ENCODE peak calls at places on chromosomes 2 and 18, in six cellular contexts. I is heart right ventricle; W is effector memory CD8-positive, alpha-beta T cell; B is astrocyte of the spinal cord; X is lower lobe of right lung; F is CD8-positive, alpha-beta T cell. Y is an unnamed sample.

GRCh38 chr2:241150660-241151530 is 628 bp downstream of the PPP1R7 start:
- DNase-seq in W (no peak), I (peak), B (no peak), X (no peak), F (no peak), Y (no peak)

GRCh38 chr2:96893289-96894150 is 23.6 kb upstream of the SEMA4C start:
- DNase-seq in W (no peak), X (no peak), B (no peak), F (no peak), I (no peak), Y (no peak)

GRCh38 chr18:28725876-28726275 is 548.9 kb upstream of the CDH2 start:
- DNase-seq in I (no peak), X (no peak), F (no peak), W (no peak), B (peak), Y (no peak)

GRCh38 chr18:52920665-52921064 is 580.7 kb downstream of the DCC start:
- DNase-seq in B (no peak), I (no peak), F (no peak), W (no peak), X (no peak), Y (no peak)

GRCh38 chr2:88880441-88880953 is 189.0 kb downstream of the RPIA start:
- DNase-seq in W (peak), F (no peak), B (peak), X (no peak), I (peak), Y (peak)

GRCh38 chr2:58973831-58974281 is 732.7 kb upstream of the FANCL start:
- DNase-seq in I (no peak), X (no peak), B (no peak), F (no peak), W (no peak), Y (peak)

GRCh38 chr2:170247882-170248393 is 70.0 kb downstream of the MYO3B start:
- DNase-seq in B (no peak), F (no peak), X (no peak), I (no peak), W (no peak), Y (no peak)

GRCh38 chr18:46418657-46419260 is 238.3 kb downstream of the LOXHD1 start:
- DNase-seq in X (no peak), F (no peak), I (peak), W (no peak), B (no peak), Y (no peak)

GRCh38 chr2:149040451-149040850 is 2.0 kb downstream of the LYPD6B start:
- DNase-seq in F (no peak), W (peak), I (no peak), B (no peak), X (no peak), Y (no peak)

GRCh38 chr2:237581751-237582746 is 8.5 kb downstream of the RAB17 start:
- DNase-seq in W (peak), I (peak), F (no peak), X (peak), B (peak), Y (peak)

GRCh38 chr18:39685303-39685902 is 2119.8 kb upstream of the CELF4 start:
- DNase-seq in B (no peak), F (no peak), W (no peak), X (no peak), I (no peak), Y (no peak)

GRCh38 chr18:75223687-75224347 is 13.2 kb downstream of the TSHZ1 start:
- DNase-seq in X (no peak), W (no peak), F (no peak), I (no peak), B (peak), Y (no peak)

GRCh38 chr2:157838442-157839161 is 37.5 kb downstream of the ACVR1 start:
- DNase-seq in I (peak), X (no peak), B (peak), F (no peak), W (no peak), Y (peak)

GRCh38 chr18:55384551-55385275 is 203.3 kb downstream of the TCF4 start:
- DNase-seq in F (no peak), W (no peak), B (peak), I (no peak), X (no peak), Y (no peak)

GRCh38 chr18:28455971-28456370 is 279.0 kb upstream of the CDH2 start:
- DNase-seq in X (no peak), F (no peak), W (no peak), I (no peak), B (no peak), Y (no peak)

GRCh38 chr2:54675738-54676137 is 47.7 kb upstream of the EML6 start:
- DNase-seq in I (peak), W (no peak), B (no peak), X (no peak), F (no peak), Y (no peak)

GRCh38 chr2:155266579-155266978 is 568.1 kb downstream of the KCNJ3 start:
- DNase-seq in I (no peak), W (no peak), B (no peak), F (no peak), X (no peak), Y (no peak)

GRCh38 chr2:169772651-169773050 is 26.0 kb upstream of the SSB start:
- DNase-seq in B (no peak), W (no peak), X (no peak), F (no peak), I (no peak), Y (no peak)

GRCh38 chr2:237500681-237501424 is 13.8 kb downstream of the MLPH start:
- DNase-seq in I (no peak), F (no peak), X (no peak), B (peak), W (no peak), Y (no peak)

GRCh38 chr18:22063077-22063476 is 106.3 kb upstream of the GATA6 start:
- DNase-seq in B (no peak), W (no peak), X (no peak), I (no peak), F (no peak), Y (no peak)

GRCh38 chr2:10477443-10478297 is 29.5 kb upstream of the ODC1 start:
- DNase-seq in X (no peak), B (no peak), I (no peak), W (no peak), F (no peak), Y (peak)

GRCh38 chr2:32792416-32792815 is 154.3 kb upstream of the LTBP1 start:
- DNase-seq in W (no peak), B (no peak), F (no peak), X (no peak), I (peak), Y (no peak)

GRCh38 chr2:74544634-74545033 is 9.1 kb downstream of the LOXL3 start:
- DNase-seq in X (no peak), B (no peak), I (no peak), F (no peak), W (no peak), Y (no peak)

GRCh38 chr2:158795110-158795924 is at the start of gene DAPL1:
- DNase-seq in I (no peak), F (no peak), W (no peak), B (no peak), X (no peak), Y (peak)

GRCh38 chr2:186611526-186611925 is 21.7 kb downstream of the ITGAV start:
- DNase-seq in B (no peak), W (no peak), X (no peak), F (no peak), I (no peak), Y (no peak)

GRCh38 chr2:26809876-26810577 is 24.2 kb downstream of the CENPA start:
- DNase-seq in W (no peak), F (no peak), I (no peak), X (no peak), B (no peak), Y (no peak)

GRCh38 chr2:151543898-151544297 is 134.2 kb downstream of the RIF1 start:
- DNase-seq in I (no peak), X (no peak), B (no peak), F (no peak), W (no peak), Y (no peak)

GRCh38 chr2:54666741-54667639 is 56.5 kb upstream of the EML6 start:
- DNase-seq in X (no peak), I (peak), B (no peak), F (no peak), W (no peak), Y (no peak)

GRCh38 chr18:48139427-48140347 is 209.2 kb upstream of the SMAD2 start:
- DNase-seq in X (peak), I (peak), B (no peak), W (no peak), F (no peak), Y (peak)

Y was measured in DMS153.